ENCODE peak calls at places on chromosomes 13 and 19, in eight cellular contexts. One of them, this sample, is unnamed.

GRCh38 chr19:30132312-30133075 is 190.5 kb downstream of the URI1 start:
- DNase-seq in progenitor cell of endocrine pancreas: no peak
- DNase-seq in AG04450: no peak
- DNase-seq in brain microvascular endothelial cell: no peak
- DNase-seq in tibial nerve: no peak
- DNase-seq in AG04449: no peak
- DNase-seq in lower leg skin: no peak
- DNase-seq in fibroblast of lung: no peak
- DNase-seq in this sample: no peak

GRCh38 chr13:112341446-112341845 is 34.7 kb upstream of the SPACA7 start:
- DNase-seq in progenitor cell of endocrine pancreas: no peak
- DNase-seq in AG04450: no peak
- DNase-seq in brain microvascular endothelial cell: no peak
- DNase-seq in tibial nerve: no peak
- DNase-seq in AG04449: no peak
- DNase-seq in lower leg skin: no peak
- DNase-seq in fibroblast of lung: no peak
- DNase-seq in this sample: no peak

GRCh38 chr19:41439441-41440222 is at the start of gene DMAC2:
- DNase-seq in progenitor cell of endocrine pancreas: peak; percentile 78
- DNase-seq in AG04450: peak; percentile 90
- DNase-seq in brain microvascular endothelial cell: peak; percentile 98
- DNase-seq in tibial nerve: peak; percentile 96
- DNase-seq in AG04449: peak; percentile 80
- DNase-seq in lower leg skin: peak; percentile 99
- DNase-seq in fibroblast of lung: peak; percentile 98
- DNase-seq in this sample: peak; percentile 96

GRCh38 chr13:30037766-30038165 is 187.3 kb upstream of the UBL3 start:
- DNase-seq in progenitor cell of endocrine pancreas: no peak
- DNase-seq in AG04450: no peak
- DNase-seq in brain microvascular endothelial cell: no peak
- DNase-seq in tibial nerve: no peak
- DNase-seq in AG04449: no peak
- DNase-seq in lower leg skin: no peak
- DNase-seq in fibroblast of lung: peak; percentile 74
- DNase-seq in this sample: no peak

GRCh38 chr13:108572782-108573211 is 56.6 kb upstream of the MYO16 start:
- DNase-seq in progenitor cell of endocrine pancreas: no peak
- DNase-seq in AG04450: no peak
- DNase-seq in brain microvascular endothelial cell: no peak
- DNase-seq in tibial nerve: no peak
- DNase-seq in AG04449: no peak
- DNase-seq in lower leg skin: no peak
- DNase-seq in fibroblast of lung: no peak
- DNase-seq in this sample: no peak

GRCh38 chr13:65965496-65965895 is 1264.6 kb downstream of the PCDH9 start:
- DNase-seq in progenitor cell of endocrine pancreas: no peak
- DNase-seq in AG04450: no peak
- DNase-seq in brain microvascular endothelial cell: peak; percentile 24
- DNase-seq in tibial nerve: no peak
- DNase-seq in AG04449: no peak
- DNase-seq in lower leg skin: no peak
- DNase-seq in fibroblast of lung: peak; percentile 23
- DNase-seq in this sample: no peak

GRCh38 chr13:61247149-61247936 is 168.3 kb downstream of the PCDH20 start:
- DNase-seq in progenitor cell of endocrine pancreas: no peak
- DNase-seq in AG04450: no peak
- DNase-seq in brain microvascular endothelial cell: no peak
- DNase-seq in tibial nerve: no peak
- DNase-seq in AG04449: no peak
- DNase-seq in lower leg skin: peak; percentile 34
- DNase-seq in fibroblast of lung: no peak
- DNase-seq in this sample: no peak

GRCh38 chr13:25249001-25249543 is 38.2 kb downstream of the MTMR6 start:
- DNase-seq in progenitor cell of endocrine pancreas: no peak
- DNase-seq in AG04450: no peak
- DNase-seq in brain microvascular endothelial cell: peak; percentile 36
- DNase-seq in tibial nerve: no peak
- DNase-seq in AG04449: no peak
- DNase-seq in lower leg skin: no peak
- DNase-seq in fibroblast of lung: peak; percentile 40
- DNase-seq in this sample: no peak

GRCh38 chr19:40390084-40390742 is at the start of gene HIPK4:
- DNase-seq in progenitor cell of endocrine pancreas: no peak
- DNase-seq in AG04450: no peak
- DNase-seq in brain microvascular endothelial cell: no peak
- DNase-seq in tibial nerve: no peak
- DNase-seq in AG04449: no peak
- DNase-seq in lower leg skin: no peak
- DNase-seq in fibroblast of lung: no peak
- DNase-seq in this sample: no peak

GRCh38 chr19:12956446-12957388 is at the start of gene GADD45GIP1:
- DNase-seq in progenitor cell of endocrine pancreas: peak; percentile 59
- DNase-seq in AG04450: no peak
- DNase-seq in brain microvascular endothelial cell: peak; percentile 59
- DNase-seq in tibial nerve: peak; percentile 44
- DNase-seq in AG04449: no peak
- DNase-seq in lower leg skin: peak; percentile 93
- DNase-seq in fibroblast of lung: peak; percentile 73
- DNase-seq in this sample: peak; percentile 90

GRCh38 chr19:52007805-52008557 is at the start of gene ZNF615:
- DNase-seq in progenitor cell of endocrine pancreas: peak; percentile 80
- DNase-seq in AG04450: peak; percentile 52
- DNase-seq in brain microvascular endothelial cell: peak; percentile 78
- DNase-seq in tibial nerve: peak; percentile 75
- DNase-seq in AG04449: no peak
- DNase-seq in lower leg skin: peak; percentile 98
- DNase-seq in fibroblast of lung: peak; percentile 81
- DNase-seq in this sample: peak; percentile 90

GRCh38 chr13:34502011-34502410 is 440.1 kb upstream of the NBEA start:
- DNase-seq in progenitor cell of endocrine pancreas: no peak
- DNase-seq in AG04450: no peak
- DNase-seq in brain microvascular endothelial cell: no peak
- DNase-seq in tibial nerve: no peak
- DNase-seq in AG04449: no peak
- DNase-seq in lower leg skin: no peak
- DNase-seq in fibroblast of lung: peak; percentile 29
- DNase-seq in this sample: no peak

GRCh38 chr13:38417727-38418126 is 68.1 kb downstream of the UFM1 start:
- DNase-seq in progenitor cell of endocrine pancreas: no peak
- DNase-seq in AG04450: no peak
- DNase-seq in brain microvascular endothelial cell: peak; percentile 9
- DNase-seq in tibial nerve: no peak
- DNase-seq in AG04449: no peak
- DNase-seq in lower leg skin: no peak
- DNase-seq in fibroblast of lung: no peak
- DNase-seq in this sample: peak; percentile 8

GRCh38 chr13:30319130-30319529 is 11.8 kb upstream of the KATNAL1 start:
- DNase-seq in progenitor cell of endocrine pancreas: no peak
- DNase-seq in AG04450: no peak
- DNase-seq in brain microvascular endothelial cell: no peak
- DNase-seq in tibial nerve: no peak
- DNase-seq in AG04449: no peak
- DNase-seq in lower leg skin: no peak
- DNase-seq in fibroblast of lung: no peak
- DNase-seq in this sample: no peak

GRCh38 chr19:11141937-11142527 is 13.6 kb downstream of the SPC24 start:
- DNase-seq in progenitor cell of endocrine pancreas: no peak
- DNase-seq in AG04450: no peak
- DNase-seq in brain microvascular endothelial cell: no peak
- DNase-seq in tibial nerve: no peak
- DNase-seq in AG04449: no peak
- DNase-seq in lower leg skin: no peak
- DNase-seq in fibroblast of lung: no peak
- DNase-seq in this sample: no peak

GRCh38 chr13:43516401-43516826 is 270.4 kb downstream of the ENOX1 start:
- DNase-seq in progenitor cell of endocrine pancreas: no peak
- DNase-seq in AG04450: peak; percentile 65
- DNase-seq in brain microvascular endothelial cell: no peak
- DNase-seq in tibial nerve: no peak
- DNase-seq in AG04449: peak; percentile 87
- DNase-seq in lower leg skin: no peak
- DNase-seq in fibroblast of lung: peak; percentile 62
- DNase-seq in this sample: no peak

GRCh38 chr13:68304287-68304893 is 1074.3 kb upstream of the PCDH9 start:
- DNase-seq in progenitor cell of endocrine pancreas: no peak
- DNase-seq in AG04450: no peak
- DNase-seq in brain microvascular endothelial cell: no peak
- DNase-seq in tibial nerve: no peak
- DNase-seq in AG04449: no peak
- DNase-seq in lower leg skin: no peak
- DNase-seq in fibroblast of lung: peak; percentile 23
- DNase-seq in this sample: peak; percentile 21
- TF ChIP-seq CTCF in progenitor cell of endocrine pancreas: peak; percentile 74
- TF ChIP-seq CTCF in AG04450: peak; percentile 59
- TF ChIP-seq CTCF in brain microvascular endothelial cell: peak; percentile 50
- TF ChIP-seq CTCF in tibial nerve: no peak
- TF ChIP-seq CTCF in AG04449: no peak
- TF ChIP-seq CTCF in lower leg skin: no peak
- TF ChIP-seq CTCF in fibroblast of lung: no peak
- TF ChIP-seq CTCF in this sample: peak; percentile 76

GRCh38 chr19:45163156-45163555 is 2.4 kb upstream of the NKPD1 start:
- DNase-seq in progenitor cell of endocrine pancreas: no peak
- DNase-seq in AG04450: no peak
- DNase-seq in brain microvascular endothelial cell: no peak
- DNase-seq in tibial nerve: no peak
- DNase-seq in AG04449: no peak
- DNase-seq in lower leg skin: no peak
- DNase-seq in fibroblast of lung: no peak
- DNase-seq in this sample: no peak

GRCh38 chr19:45161715-45162463 is 1.1 kb upstream of the NKPD1 start:
- DNase-seq in progenitor cell of endocrine pancreas: peak; percentile 62
- DNase-seq in AG04450: no peak
- DNase-seq in brain microvascular endothelial cell: no peak
- DNase-seq in tibial nerve: no peak
- DNase-seq in AG04449: no peak
- DNase-seq in lower leg skin: no peak
- DNase-seq in fibroblast of lung: peak; percentile 29
- DNase-seq in this sample: peak; percentile 74

GRCh38 chr19:45162464-45163143 is 1.8 kb upstream of the NKPD1 start:
- DNase-seq in progenitor cell of endocrine pancreas: no peak
- DNase-seq in AG04450: no peak
- DNase-seq in brain microvascular endothelial cell: no peak
- DNase-seq in tibial nerve: no peak
- DNase-seq in AG04449: no peak
- DNase-seq in lower leg skin: peak; percentile 90
- DNase-seq in fibroblast of lung: no peak
- DNase-seq in this sample: no peak

GRCh38 chr19:45164577-45165335 is 4.0 kb upstream of the NKPD1 start:
- DNase-seq in progenitor cell of endocrine pancreas: no peak
- DNase-seq in AG04450: no peak
- DNase-seq in brain microvascular endothelial cell: peak; percentile 45
- DNase-seq in tibial nerve: no peak
- DNase-seq in AG04449: peak; percentile 10
- DNase-seq in lower leg skin: peak; percentile 91
- DNase-seq in fibroblast of lung: peak; percentile 68
- DNase-seq in this sample: peak; percentile 59

DNA sequence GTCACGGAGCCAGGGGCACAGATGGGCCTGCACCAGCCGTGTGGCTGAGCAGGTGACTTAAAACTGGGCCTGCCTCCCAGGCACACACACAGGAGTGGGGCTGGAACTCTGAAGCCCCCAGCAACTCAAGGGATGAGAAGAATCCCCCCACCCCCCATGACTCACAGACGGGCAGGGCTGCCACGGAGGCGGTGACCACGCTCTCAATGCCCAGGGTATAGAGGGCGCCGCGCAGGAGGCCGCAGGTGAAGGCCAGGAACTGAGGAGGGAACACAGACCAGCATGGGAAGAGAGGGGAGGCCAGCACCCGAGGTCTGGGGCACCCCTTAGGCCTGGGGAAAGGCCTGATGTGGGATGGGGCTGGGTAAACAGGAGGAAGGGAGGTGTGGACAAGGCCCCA is 3.0 kb upstream of the NKPD1 start:
- DNase-seq in progenitor cell of endocrine pancreas: no peak
- DNase-seq in AG04450: no peak
- DNase-seq in brain microvascular endothelial cell: no peak
- DNase-seq in tibial nerve: no peak
- DNase-seq in AG04449: no peak
- DNase-seq in lower leg skin: no peak
- DNase-seq in fibroblast of lung: no peak
- DNase-seq in this sample: no peak
- TF ChIP-seq CTCF in progenitor cell of endocrine pancreas: no peak
- TF ChIP-seq CTCF in AG04450: no peak
- TF ChIP-seq CTCF in brain microvascular endothelial cell: no peak
- TF ChIP-seq CTCF in tibial nerve: no peak
- TF ChIP-seq CTCF in AG04449: no peak
- TF ChIP-seq CTCF in lower leg skin: no peak
- TF ChIP-seq CTCF in fibroblast of lung: no peak
- TF ChIP-seq CTCF in this sample: no peak

GRCh38 chr13:85900521-85900920 is 101.3 kb upstream of the SLITRK6 start:
- DNase-seq in progenitor cell of endocrine pancreas: no peak
- DNase-seq in AG04450: no peak
- DNase-seq in brain microvascular endothelial cell: no peak
- DNase-seq in tibial nerve: no peak
- DNase-seq in AG04449: no peak
- DNase-seq in lower leg skin: no peak
- DNase-seq in fibroblast of lung: no peak
- DNase-seq in this sample: no peak

DNA sequence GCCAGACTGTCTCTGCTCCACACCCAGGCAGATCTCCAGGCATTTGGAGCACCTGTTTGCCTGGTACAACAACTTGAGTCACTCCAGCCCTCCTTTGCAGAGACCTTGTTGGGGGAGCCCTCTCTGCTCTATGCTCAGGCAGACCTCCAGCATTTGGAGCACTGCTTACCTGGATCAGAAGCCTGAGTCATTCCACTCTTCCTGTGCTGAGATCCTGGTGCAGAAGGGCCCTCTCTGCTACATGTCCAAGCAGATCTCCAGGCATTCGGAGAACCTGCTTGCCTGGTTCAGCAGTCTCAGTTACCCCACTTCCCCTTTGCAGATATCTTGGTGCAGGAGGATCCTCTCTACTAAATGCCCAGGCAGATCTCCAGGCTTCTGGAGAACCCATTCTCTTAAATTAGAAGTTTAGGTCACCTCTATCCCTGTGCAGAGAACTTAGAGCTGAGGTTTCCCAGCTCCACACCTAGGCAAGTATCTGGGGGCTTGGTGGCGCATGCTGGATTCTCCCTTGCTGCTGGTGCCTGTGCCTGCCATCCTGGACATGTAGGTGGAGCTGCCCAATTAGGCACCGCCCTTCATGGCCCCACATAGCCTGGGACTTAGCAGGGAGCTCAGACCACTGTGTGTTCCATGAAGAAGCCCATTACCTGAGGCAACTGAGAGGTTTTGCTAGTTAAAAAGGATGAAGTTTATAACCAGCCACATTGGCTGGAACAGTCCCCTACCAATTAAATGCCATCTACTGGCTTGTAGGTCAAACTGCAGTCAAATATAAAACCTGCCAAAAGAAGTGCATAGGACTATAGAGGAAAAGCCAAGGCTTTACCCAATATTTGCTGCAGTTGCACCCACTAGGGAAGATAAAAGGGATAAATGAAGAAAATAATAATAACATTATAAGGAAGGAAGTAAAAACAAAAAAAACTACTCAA is 97.6 kb upstream of the SLITRK6 start:
- DNase-seq in progenitor cell of endocrine pancreas: no peak
- DNase-seq in AG04450: no peak
- DNase-seq in brain microvascular endothelial cell: no peak
- DNase-seq in tibial nerve: no peak
- DNase-seq in AG04449: no peak
- DNase-seq in lower leg skin: no peak
- DNase-seq in fibroblast of lung: no peak
- DNase-seq in this sample: no peak
- TF ChIP-seq CTCF in progenitor cell of endocrine pancreas: peak; percentile 43
- TF ChIP-seq CTCF in AG04450: peak; percentile 43
- TF ChIP-seq CTCF in brain microvascular endothelial cell: peak; percentile 33
- TF ChIP-seq CTCF in tibial nerve: no peak
- TF ChIP-seq CTCF in AG04449: no peak
- TF ChIP-seq CTCF in lower leg skin: no peak
- TF ChIP-seq CTCF in fibroblast of lung: no peak
- TF ChIP-seq CTCF in this sample: peak; percentile 57

GRCh38 chr13:48233097-48233885 is at the start of gene ITM2B:
- DNase-seq in progenitor cell of endocrine pancreas: peak; percentile 55
- DNase-seq in AG04450: no peak
- DNase-seq in brain microvascular endothelial cell: peak; percentile 51
- DNase-seq in tibial nerve: peak; percentile 53
- DNase-seq in AG04449: no peak
- DNase-seq in lower leg skin: peak; percentile 95
- DNase-seq in fibroblast of lung: peak; percentile 72
- DNase-seq in this sample: peak; percentile 86
- TF ChIP-seq CTCF in progenitor cell of endocrine pancreas: peak; percentile 56
- TF ChIP-seq CTCF in AG04450: peak; percentile 22
- TF ChIP-seq CTCF in brain microvascular endothelial cell: peak; percentile 11
- TF ChIP-seq CTCF in tibial nerve: peak; percentile 60
- TF ChIP-seq CTCF in AG04449: no peak
- TF ChIP-seq CTCF in lower leg skin: no peak
- TF ChIP-seq CTCF in fibroblast of lung: peak; percentile 45
- TF ChIP-seq CTCF in this sample: peak; percentile 3